ENCODE peak calls at places on chromosomes 1 and 21, in six cellular contexts. T is SJSA1; L is AG04450; G is T follicular helper cell; Y is CD4-positive, alpha-beta T cell; B is IMR-90. U is an unnamed sample.

GRCh38 chr1:109895720-109896504 is 14.7 kb upstream of the CSF1 start:
- DNase-seq in T (peak; percentile 66), L (no peak), G (no peak), Y (no peak), B (peak; percentile 65), U (peak; percentile 85)

GRCh38 chr21:35099310-35099709 is 50.2 kb upstream of the RUNX1 start:
- DNase-seq in T (no peak), L (no peak), G (no peak), Y (no peak), B (peak; percentile 20), U (no peak)

GRCh38 chr1:27713869-27714513 is 11.8 kb upstream of the FAM76A start:
- DNase-seq in T (no peak), L (no peak), G (no peak), Y (no peak), B (no peak), U (no peak)

GRCh38 chr1:82177190-82177589 is 376.5 kb downstream of the ADGRL2 start:
- DNase-seq in T (no peak), L (no peak), G (no peak), Y (no peak), B (no peak), U (no peak)

GRCh38 chr1:228793032-228793431 is 57.8 kb downstream of the RHOU start:
- DNase-seq in T (no peak), L (no peak), G (no peak), Y (no peak), B (no peak), U (no peak)

GRCh38 chr1:39933956-39934941 is 20.7 kb upstream of the MFSD2A start:
- DNase-seq in T (no peak), L (peak; percentile 75), G (no peak), Y (no peak), B (peak; percentile 91), U (peak; percentile 78)

GRCh38 chr1:201582261-201582951 is 43.5 kb downstream of the NAV1 start:
- DNase-seq in T (no peak), L (no peak), G (no peak), Y (no peak), B (peak; percentile 70), U (peak; percentile 51)

GRCh38 chr1:18072066-18072465 is 35.5 kb upstream of the IGSF21 start:
- DNase-seq in T (no peak), L (no peak), G (no peak), Y (no peak), B (no peak), U (no peak)

GRCh38 chr1:227547604-227548397 is 15.6 kb upstream of the ZNF678 start:
- DNase-seq in T (no peak), L (no peak), G (no peak), Y (no peak), B (no peak), U (peak; percentile 56)

GRCh38 chr1:48572632-48573258 is 100.7 kb upstream of the SPATA6 start:
- DNase-seq in T (peak; percentile 2), L (no peak), G (no peak), Y (no peak), B (peak; percentile 23), U (peak; percentile 80)

GRCh38 chr1:198624648-198624980 is 14.2 kb upstream of the PTPRC start:
- DNase-seq in T (no peak), L (no peak), G (no peak), Y (no peak), B (no peak), U (no peak)

GRCh38 chr1:205456868-205457724 is 1.3 kb upstream of the BLACAT1 start:
- DNase-seq in T (no peak), L (no peak), G (no peak), Y (no peak), B (no peak), U (peak; percentile 71)

GRCh38 chr1:55039342-55040082 is at the start of gene PCSK9:
- DNase-seq in T (no peak), L (no peak), G (no peak), Y (no peak), B (no peak), U (no peak)

GRCh38 chr1:32627596-32628162 is 22.7 kb downstream of the ZBTB8OS start:
- DNase-seq in T (no peak), L (no peak), G (no peak), Y (no peak), B (no peak), U (no peak)

GRCh38 chr1:184986250-184986649 is 11.9 kb upstream of the NIBAN1 start:
- DNase-seq in T (no peak), L (no peak), G (no peak), Y (no peak), B (peak; percentile 49), U (no peak)

GRCh38 chr1:226588484-226588883 is 39.9 kb downstream of the STUM start:
- DNase-seq in T (no peak), L (no peak), G (no peak), Y (no peak), B (no peak), U (no peak)

GRCh38 chr21:38196033-38196432 is 60.8 kb upstream of the KCNJ15 start:
- DNase-seq in T (no peak), L (no peak), G (no peak), Y (no peak), B (no peak), U (no peak)

GRCh38 chr1:226655251-226656163 is 83.6 kb downstream of the ITPKB start:
- DNase-seq in T (no peak), L (no peak), G (no peak), Y (no peak), B (no peak), U (peak; percentile 86)

GRCh38 chr1:22786101-22786500 is 75.5 kb downstream of the EPHB2 start:
- DNase-seq in T (no peak), L (no peak), G (no peak), Y (no peak), B (no peak), U (no peak)

GRCh38 chr21:44890961-44891541 is 17.6 kb upstream of the PTTG1IP start:
- DNase-seq in T (no peak), L (no peak), G (no peak), Y (no peak), B (no peak), U (peak; percentile 78)

GRCh38 chr21:41511858-41512257 is 3.9 kb upstream of the TMPRSS2 start:
- DNase-seq in T (no peak), L (no peak), G (no peak), Y (no peak), B (no peak), U (no peak)

GRCh38 chr1:195188821-195189220 is 1419.4 kb downstream of the KCNT2 start:
- DNase-seq in T (no peak), L (no peak), G (no peak), Y (no peak), B (peak; percentile 52), U (no peak)

GRCh38 chr1:202213361-202214088 is 19.9 kb downstream of the LGR6 start:
- DNase-seq in T (no peak), L (no peak), G (no peak), Y (no peak), B (no peak), U (no peak)

GRCh38 chr1:77794550-77794949 is 15.1 kb downstream of the MIGA1 start:
- DNase-seq in T (no peak), L (no peak), G (no peak), Y (no peak), B (no peak), U (no peak)

GRCh38 chr1:118960567-118961136 is 27.5 kb downstream of the TBX15 start:
- DNase-seq in T (peak; percentile 67), L (no peak), G (no peak), Y (no peak), B (no peak), U (no peak)

GRCh38 chr1:61056674-61057439 is 25.5 kb upstream of the NFIA start:
- DNase-seq in T (peak; percentile 22), L (no peak), G (no peak), Y (peak; percentile 39), B (peak; percentile 38), U (peak; percentile 81)

GRCh38 chr1:170174395-170174794 is 28.6 kb downstream of the NTMT2 start:
- DNase-seq in T (no peak), L (no peak), G (no peak), Y (no peak), B (no peak), U (no peak)

GRCh38 chr1:10968411-10968826 is 44.0 kb upstream of the TARDBP start:
- DNase-seq in T (no peak), L (no peak), G (no peak), Y (no peak), B (no peak), U (no peak)

GRCh38 chr1:10901894-10902805 is 105.7 kb upstream of the CASZ1 start:
- DNase-seq in T (no peak), L (no peak), G (no peak), Y (no peak), B (no peak), U (peak; percentile 39)

GRCh38 chr1:151039527-151039926 is 3.1 kb downstream of the BNIPL start:
- DNase-seq in T (no peak), L (no peak), G (no peak), Y (no peak), B (no peak), U (no peak)

GRCh38 chr1:38846210-38846609 is 13.4 kb downstream of the RRAGC start:
- DNase-seq in T (no peak), L (no peak), G (no peak), Y (no peak), B (no peak), U (no peak)

GRCh38 chr1:223846668-223847007 is 891 bp upstream of the TP53BP2 start:
- DNase-seq in T (no peak), L (no peak), G (no peak), Y (no peak), B (no peak), U (peak; percentile 80)

GRCh38 chr1:100835866-100836842 is 58.5 kb downstream of the EXTL2 start:
- DNase-seq in T (peak; percentile 43), L (no peak), G (no peak), Y (no peak), B (peak; percentile 18), U (no peak)

GRCh38 chr21:45459171-45460010 is 54.4 kb downstream of the COL18A1 start:
- DNase-seq in T (no peak), L (no peak), G (no peak), Y (no peak), B (no peak), U (peak; percentile 54)

U was measured in spleen.